ENCODE peak calls at places on chromosomes 5 and 9, in four cellular contexts. One of them, this sample, is unnamed.

GRCh38 chr5:162719720-162720119 is 652.1 kb downstream of the GABRG2 start:
- DNase-seq in RWPE1: no peak
- DNase-seq in stimulated activated CD8-positive, alpha-beta memory T cell treated with anti-CD3 and anti-CD28 coated beads, Interleukin-15, amount 100 ng/mL, for 1 hour: no peak
- DNase-seq in H9: no peak
- DNase-seq in this sample: no peak

GRCh38 chr9:3277200-3277599 is 248.6 kb downstream of the RFX3 start:
- DNase-seq in stimulated activated CD8-positive, alpha-beta memory T cell treated with anti-CD3 and anti-CD28 coated beads, Interleukin-15, amount 100 ng/mL, for 1 hour: no peak
- DNase-seq in H9: no peak
- DNase-seq in RWPE1: no peak
- DNase-seq in this sample: no peak

GRCh38 chr9:81393985-81394811 is 295.1 kb downstream of the TLE1 start:
- DNase-seq in H9: no peak
- DNase-seq in RWPE1: no peak
- DNase-seq in stimulated activated CD8-positive, alpha-beta memory T cell treated with anti-CD3 and anti-CD28 coated beads, Interleukin-15, amount 100 ng/mL, for 1 hour: no peak
- DNase-seq in this sample: no peak

GRCh38 chr5:58481828-58482227 is 9.4 kb upstream of the GAPT start:
- DNase-seq in stimulated activated CD8-positive, alpha-beta memory T cell treated with anti-CD3 and anti-CD28 coated beads, Interleukin-15, amount 100 ng/mL, for 1 hour: no peak
- DNase-seq in RWPE1: no peak
- DNase-seq in H9: no peak
- DNase-seq in this sample: no peak

GRCh38 chr5:91390268-91390667 is 7.2 kb upstream of the ARRDC3 start:
- DNase-seq in RWPE1: no peak
- DNase-seq in stimulated activated CD8-positive, alpha-beta memory T cell treated with anti-CD3 and anti-CD28 coated beads, Interleukin-15, amount 100 ng/mL, for 1 hour: no peak
- DNase-seq in H9: no peak
- DNase-seq in this sample: no peak

GRCh38 chr9:122265265-122265900 is 701 bp downstream of the MRRF start:
- DNase-seq in H9: peak
- DNase-seq in RWPE1: no peak
- DNase-seq in stimulated activated CD8-positive, alpha-beta memory T cell treated with anti-CD3 and anti-CD28 coated beads, Interleukin-15, amount 100 ng/mL, for 1 hour: no peak
- DNase-seq in this sample: no peak

GRCh38 chr5:62260510-62260909 is 45.5 kb upstream of the KIF2A start:
- DNase-seq in RWPE1: no peak
- DNase-seq in stimulated activated CD8-positive, alpha-beta memory T cell treated with anti-CD3 and anti-CD28 coated beads, Interleukin-15, amount 100 ng/mL, for 1 hour: no peak
- DNase-seq in H9: no peak
- DNase-seq in this sample: no peak

GRCh38 chr9:76687861-76688374 is 76.3 kb upstream of the PCA3 start:
- DNase-seq in stimulated activated CD8-positive, alpha-beta memory T cell treated with anti-CD3 and anti-CD28 coated beads, Interleukin-15, amount 100 ng/mL, for 1 hour: no peak
- DNase-seq in H9: no peak
- DNase-seq in RWPE1: peak
- DNase-seq in this sample: no peak

GRCh38 chr5:163696270-163696887 is 191.0 kb downstream of the MAT2B start:
- DNase-seq in H9: peak
- DNase-seq in stimulated activated CD8-positive, alpha-beta memory T cell treated with anti-CD3 and anti-CD28 coated beads, Interleukin-15, amount 100 ng/mL, for 1 hour: no peak
- DNase-seq in RWPE1: peak
- DNase-seq in this sample: peak

GRCh38 chr9:5110867-5111681 is 74.4 kb downstream of the INSL6 start:
- DNase-seq in RWPE1: no peak
- DNase-seq in stimulated activated CD8-positive, alpha-beta memory T cell treated with anti-CD3 and anti-CD28 coated beads, Interleukin-15, amount 100 ng/mL, for 1 hour: no peak
- DNase-seq in H9: peak
- DNase-seq in this sample: no peak

GRCh38 chr5:105145152-105145551 is 1582.6 kb upstream of the NUDT12 start:
- DNase-seq in stimulated activated CD8-positive, alpha-beta memory T cell treated with anti-CD3 and anti-CD28 coated beads, Interleukin-15, amount 100 ng/mL, for 1 hour: no peak
- DNase-seq in RWPE1: no peak
- DNase-seq in H9: no peak
- DNase-seq in this sample: no peak

GRCh38 chr9:113219972-113220371 is 1.1 kb downstream of the FKBP15 start:
- DNase-seq in H9: no peak
- DNase-seq in stimulated activated CD8-positive, alpha-beta memory T cell treated with anti-CD3 and anti-CD28 coated beads, Interleukin-15, amount 100 ng/mL, for 1 hour: no peak
- DNase-seq in RWPE1: no peak
- DNase-seq in this sample: no peak

GRCh38 chr5:136332213-136332612 is 33.1 kb downstream of the TRPC7 start:
- DNase-seq in H9: no peak
- DNase-seq in stimulated activated CD8-positive, alpha-beta memory T cell treated with anti-CD3 and anti-CD28 coated beads, Interleukin-15, amount 100 ng/mL, for 1 hour: no peak
- DNase-seq in RWPE1: no peak
- DNase-seq in this sample: no peak

GRCh38 chr5:54120473-54120872 is 189.9 kb downstream of the ARL15 start:
- DNase-seq in stimulated activated CD8-positive, alpha-beta memory T cell treated with anti-CD3 and anti-CD28 coated beads, Interleukin-15, amount 100 ng/mL, for 1 hour: no peak
- DNase-seq in H9: no peak
- DNase-seq in RWPE1: no peak
- DNase-seq in this sample: no peak

GRCh38 chr9:109251080-109251775 is 69.6 kb downstream of the EPB41L4B start:
- DNase-seq in RWPE1: peak
- DNase-seq in stimulated activated CD8-positive, alpha-beta memory T cell treated with anti-CD3 and anti-CD28 coated beads, Interleukin-15, amount 100 ng/mL, for 1 hour: no peak
- DNase-seq in H9: no peak
- DNase-seq in this sample: no peak

GRCh38 chr5:36407396-36407795 is 105.7 kb upstream of the RANBP3L start:
- DNase-seq in stimulated activated CD8-positive, alpha-beta memory T cell treated with anti-CD3 and anti-CD28 coated beads, Interleukin-15, amount 100 ng/mL, for 1 hour: no peak
- DNase-seq in RWPE1: no peak
- DNase-seq in H9: no peak
- DNase-seq in this sample: no peak

GRCh38 chr9:127517620-127518019 is 66.3 kb downstream of the LRSAM1 start:
- DNase-seq in stimulated activated CD8-positive, alpha-beta memory T cell treated with anti-CD3 and anti-CD28 coated beads, Interleukin-15, amount 100 ng/mL, for 1 hour: no peak
- DNase-seq in RWPE1: no peak
- DNase-seq in H9: no peak
- DNase-seq in this sample: no peak

GRCh38 chr9:135100241-135101067 is 13.0 kb downstream of the OLFM1 start:
- DNase-seq in H9: no peak
- DNase-seq in RWPE1: no peak
- DNase-seq in stimulated activated CD8-positive, alpha-beta memory T cell treated with anti-CD3 and anti-CD28 coated beads, Interleukin-15, amount 100 ng/mL, for 1 hour: no peak
- DNase-seq in this sample: peak

GRCh38 chr5:39376293-39376714 is 12.0 kb upstream of the C9 start:
- DNase-seq in stimulated activated CD8-positive, alpha-beta memory T cell treated with anti-CD3 and anti-CD28 coated beads, Interleukin-15, amount 100 ng/mL, for 1 hour: no peak
- DNase-seq in RWPE1: peak
- DNase-seq in H9: peak
- DNase-seq in this sample: peak

GRCh38 chr5:146633273-146633672 is 117.3 kb upstream of the GPR151 start:
- DNase-seq in stimulated activated CD8-positive, alpha-beta memory T cell treated with anti-CD3 and anti-CD28 coated beads, Interleukin-15, amount 100 ng/mL, for 1 hour: no peak
- DNase-seq in RWPE1: no peak
- DNase-seq in H9: no peak
- DNase-seq in this sample: no peak

GRCh38 chr9:35605336-35606137 is 475 bp downstream of the TESK1 start:
- DNase-seq in stimulated activated CD8-positive, alpha-beta memory T cell treated with anti-CD3 and anti-CD28 coated beads, Interleukin-15, amount 100 ng/mL, for 1 hour: no peak
- DNase-seq in H9: no peak
- DNase-seq in RWPE1: peak
- DNase-seq in this sample: peak